ENCODE peak calls at places on chromosome 21, in ten cellular contexts. L is posterior cingulate gyrus, V is H9, X is T-helper 2 cell, N is T-helper 1 cell, Z is HCT116, Y is Right ventricle myocardium superior, G is cardiac fibroblast, Q is DMS153, M is fibroblast of mammary gland. H is an unnamed sample.

GRCh38 chr21:38060533-38060932 is 144.3 kb upstream of the KCNJ6 start:
- DNase-seq in L (no peak), V (no peak), X (no peak), N (no peak), Z (no peak), Y (no peak), G (no peak), Q (no peak), M (no peak), H (no peak)

GRCh38 chr21:37546949-37547614 is 180.5 kb downstream of the DYRK1A start:
- DNase-seq in L (no peak), V (no peak), X (no peak), N (no peak), Z (no peak), Y (no peak), G (no peak), Q (peak), M (peak), H (no peak)

GRCh38 chr21:43597052-43597451 is 62.2 kb downstream of the HSF2BP start:
- DNase-seq in L (no peak), V (no peak), X (no peak), N (no peak), Z (no peak), Y (no peak), G (peak), Q (no peak), M (peak), H (no peak)

GRCh38 chr21:30234643-30235042 is 18.7 kb upstream of the CLDN8 start:
- DNase-seq in L (no peak), V (no peak), X (no peak), N (no peak), Z (no peak), Y (no peak), G (peak), Q (no peak), M (peak), H (no peak)

GRCh38 chr21:15139881-15140280 is 75.1 kb upstream of the NRIP1 start:
- DNase-seq in L (no peak), V (no peak), X (no peak), N (no peak), Z (no peak), Y (no peak), G (no peak), Q (no peak), M (no peak), H (no peak)

GRCh38 chr21:41247561-41247968 is 69.0 kb upstream of the FAM3B start:
- DNase-seq in L (no peak), V (no peak), X (no peak), N (no peak), Z (no peak), Y (no peak), G (peak), Q (peak), M (no peak), H (no peak)

GRCh38 chr21:43867332-43867703 is 2.3 kb downstream of the AGPAT3 start:
- DNase-seq in L (peak), V (no peak), X (no peak), N (no peak), Z (no peak), Y (no peak), G (no peak), Q (no peak), M (no peak), H (no peak)

GRCh38 chr21:39676054-39676771 is 63.5 kb downstream of the B3GALT5 start:
- DNase-seq in L (no peak), V (no peak), X (peak), N (no peak), Z (no peak), Y (peak), G (no peak), Q (peak), M (peak), H (no peak)

GRCh38 chr21:34965200-34966174 is 83.6 kb downstream of the RUNX1 start:
- DNase-seq in L (no peak), V (no peak), X (no peak), N (no peak), Z (no peak), Y (no peak), G (peak), Q (no peak), M (peak), H (no peak)